ENCODE peak calls at places on chromosomes 5 and 9, in seven cellular contexts. D, Y, X, M, A, T and E are unnamed samples.

GRCh38 chr5:79547982-79548381 is 34.0 kb upstream of the HOMER1 start:
- DNase-seq in D (no peak), Y (no peak), X (no peak), M (no peak), A (no peak), T (no peak), E (no peak)

GRCh38 chr9:90420714-90421513 is 221.7 kb downstream of the DIRAS2 start:
- DNase-seq in D (no peak), Y (no peak), X (no peak), M (no peak), A (no peak), T (no peak), E (no peak)

GRCh38 chr5:7756453-7756852 is 94.5 kb downstream of the CFAP90 start:
- DNase-seq in D (peak; percentile 69), Y (no peak), X (no peak), M (no peak), A (no peak), T (no peak), E (no peak)

GRCh38 chr9:81573415-81574321 is 115.7 kb downstream of the TLE1 start:
- DNase-seq in D (no peak), Y (no peak), X (no peak), M (no peak), A (no peak), T (no peak), E (no peak)

GRCh38 chr5:2752059-2752874 is 790 bp upstream of the IRX2 start:
- DNase-seq in D (no peak), Y (no peak), X (peak; percentile 17), M (peak; percentile 64), A (no peak), T (no peak), E (no peak)

GRCh38 chr9:19464764-19465570 is 56.2 kb downstream of the ACER2 start:
- DNase-seq in D (peak; percentile 72), Y (peak; percentile 51), X (peak; percentile 82), M (peak; percentile 84), A (peak; percentile 54), T (peak; percentile 77), E (peak; percentile 73)

GRCh38 chr9:77893706-77894105 is 137.9 kb downstream of the GNAQ start:
- DNase-seq in D (no peak), Y (no peak), X (no peak), M (no peak), A (no peak), T (no peak), E (no peak)

GRCh38 chr5:178314066-178314660 is 81.6 kb upstream of the PHYKPL start:
- DNase-seq in D (no peak), Y (no peak), X (no peak), M (no peak), A (no peak), T (no peak), E (no peak)

GRCh38 chr9:13857521-13857920 is 456.4 kb downstream of the NFIB start:
- DNase-seq in D (no peak), Y (no peak), X (no peak), M (no peak), A (no peak), T (no peak), E (no peak)

GRCh38 chr9:33143241-33143642 is 23.9 kb downstream of the B4GALT1 start:
- DNase-seq in D (peak; percentile 24), Y (no peak), X (peak; percentile 23), M (no peak), A (peak; percentile 31), T (peak; percentile 7), E (no peak)

GRCh38 chr9:6212722-6213375 is 2.8 kb upstream of the IL33 start:
- DNase-seq in D (no peak), Y (no peak), X (no peak), M (no peak), A (no peak), T (no peak), E (peak; percentile 53)

GRCh38 chr9:97900738-97901565 is 21.3 kb downstream of the TRMO start:
- DNase-seq in D (no peak), Y (no peak), X (peak; percentile 45), M (no peak), A (peak; percentile 59), T (no peak), E (peak; percentile 41)

GRCh38 chr5:178460598-178461425 is 129.4 kb downstream of the COL23A1 start:
- DNase-seq in D (peak; percentile 82), Y (no peak), X (peak; percentile 81), M (peak; percentile 89), A (peak; percentile 33), T (peak; percentile 76), E (peak; percentile 82)

GRCh38 chr5:170523129-170523497 is 19.3 kb downstream of the KCNIP1 start:
- DNase-seq in D (no peak), Y (no peak), X (no peak), M (no peak), A (peak; percentile 70), T (no peak), E (no peak)

GRCh38 chr5:148681157-148682131 is 27.1 kb upstream of the HTR4 start:
- DNase-seq in D (no peak), Y (no peak), X (no peak), M (no peak), A (no peak), T (no peak), E (no peak)

GRCh38 chr5:138305797-138306196 is 25.8 kb downstream of the CDC25C start:
- DNase-seq in D (no peak), Y (no peak), X (peak; percentile 87), M (peak; percentile 72), A (peak; percentile 30), T (no peak), E (no peak)

GRCh38 chr9:100499460-100499859 is 26.5 kb downstream of the TMEFF1 start:
- DNase-seq in D (no peak), Y (no peak), X (no peak), M (no peak), A (no peak), T (no peak), E (no peak)

GRCh38 chr5:159752622-159753275 is 163.5 kb upstream of the ADRA1B start:
- DNase-seq in D (peak; percentile 80), Y (no peak), X (no peak), M (no peak), A (no peak), T (no peak), E (no peak)

GRCh38 chr9:104860280-104860679 is 67.7 kb downstream of the ABCA1 start:
- DNase-seq in D (no peak), Y (no peak), X (no peak), M (no peak), A (no peak), T (no peak), E (no peak)

GRCh38 chr9:16726718-16727451 is 143.6 kb downstream of the BNC2 start:
- DNase-seq in D (peak; percentile 89), Y (no peak), X (peak; percentile 75), M (peak; percentile 82), A (peak; percentile 64), T (peak; percentile 66), E (peak; percentile 79)

GRCh38 chr5:150640311-150641005 is at the start of gene SYNPO:
- DNase-seq in D (peak; percentile 94), Y (no peak), X (peak; percentile 88), M (peak; percentile 79), A (peak; percentile 58), T (no peak), E (peak; percentile 99)

DNA sequence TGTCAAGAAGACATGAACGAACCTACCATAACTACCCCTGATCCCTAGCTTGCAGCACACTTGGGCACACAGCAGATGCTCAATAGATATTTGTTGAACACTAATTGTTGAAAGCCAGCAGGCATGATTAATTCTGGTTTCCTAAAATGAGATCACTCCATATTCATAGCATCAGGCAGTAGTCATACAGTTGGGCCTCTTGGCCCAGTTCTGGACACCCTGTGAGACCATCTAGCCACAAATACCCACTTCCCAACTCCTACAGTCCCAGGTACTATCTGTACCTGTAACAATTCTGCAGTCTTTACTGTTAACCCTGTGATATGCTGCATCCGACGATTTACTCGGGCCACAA is 24.2 kb downstream of the P4HA2 start:
- DNase-seq in D (no peak), Y (no peak), X (no peak), M (no peak), A (no peak), T (no peak), E (no peak)
- H3K27ac ChIP-seq in D (no peak overlapping the region), Y (no peak overlapping the region), X (no peak overlapping the region), M (peak overlapping the region; percentile 37), A (no peak overlapping the region), T (no peak overlapping the region), E (no peak overlapping the region)

GRCh38 chr9:130265431-130266235 is at the start of gene HMCN2:
- DNase-seq in D (peak; percentile 63), Y (no peak), X (no peak), M (no peak), A (no peak), T (no peak), E (peak; percentile 29)
- H3K4me3 ChIP-seq in D (peak within 1 kb of the TSS; percentile 44), Y (no peak within 1 kb of the TSS), X (no peak within 1 kb of the TSS), M (peak within 1 kb of the TSS; percentile 57), A (peak within 1 kb of the TSS; percentile 15), T (peak within 1 kb of the TSS; percentile 35), E (peak within 1 kb of the TSS; percentile 31)

GRCh38 chr9:40913096-40913719 is 215.3 kb downstream of the FOXD4L6 start:
- DNase-seq in D (no peak), Y (no peak), X (no peak), M (no peak), A (no peak), T (no peak), E (no peak)
- H3K9me3 ChIP-seq in D (peaks cover 38% of the 10 kb centered on the region), Y (peaks cover 66% of the 10 kb centered on the region), X (peaks cover 54% of the 10 kb centered on the region), M (peaks cover 94% of the 10 kb centered on the region), A (peaks cover 37% of the 10 kb centered on the region), T (peaks cover 74% of the 10 kb centered on the region), E (peaks cover 35% of the 10 kb centered on the region)

DNA sequence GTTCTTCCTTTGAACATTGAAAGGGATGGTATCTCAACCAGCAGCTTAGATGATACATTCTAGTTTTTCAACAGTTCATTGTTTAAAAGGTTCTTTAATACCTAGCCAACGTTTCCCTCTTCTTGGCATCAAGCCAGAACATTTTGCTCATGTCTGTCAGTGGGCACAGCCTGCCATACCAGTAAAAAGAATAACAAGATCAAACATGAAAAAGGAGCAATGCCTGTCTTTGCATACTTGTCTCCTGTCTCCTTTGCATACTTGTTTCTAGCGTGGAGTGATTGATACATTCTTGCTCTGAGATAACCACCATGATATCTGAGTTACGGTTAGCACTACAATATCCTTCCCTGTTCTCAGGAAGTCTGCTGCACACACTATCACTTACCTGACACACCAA is 248.6 kb upstream of the DAPK1 start:
- DNase-seq in D (no peak), Y (no peak), X (no peak), M (no peak), A (no peak), T (no peak), E (no peak)
- H3K27ac ChIP-seq in D (no peak overlapping the region), Y (no peak overlapping the region), X (no peak overlapping the region), M (no peak overlapping the region), A (no peak overlapping the region), T (no peak overlapping the region), E (no peak overlapping the region)

DNA sequence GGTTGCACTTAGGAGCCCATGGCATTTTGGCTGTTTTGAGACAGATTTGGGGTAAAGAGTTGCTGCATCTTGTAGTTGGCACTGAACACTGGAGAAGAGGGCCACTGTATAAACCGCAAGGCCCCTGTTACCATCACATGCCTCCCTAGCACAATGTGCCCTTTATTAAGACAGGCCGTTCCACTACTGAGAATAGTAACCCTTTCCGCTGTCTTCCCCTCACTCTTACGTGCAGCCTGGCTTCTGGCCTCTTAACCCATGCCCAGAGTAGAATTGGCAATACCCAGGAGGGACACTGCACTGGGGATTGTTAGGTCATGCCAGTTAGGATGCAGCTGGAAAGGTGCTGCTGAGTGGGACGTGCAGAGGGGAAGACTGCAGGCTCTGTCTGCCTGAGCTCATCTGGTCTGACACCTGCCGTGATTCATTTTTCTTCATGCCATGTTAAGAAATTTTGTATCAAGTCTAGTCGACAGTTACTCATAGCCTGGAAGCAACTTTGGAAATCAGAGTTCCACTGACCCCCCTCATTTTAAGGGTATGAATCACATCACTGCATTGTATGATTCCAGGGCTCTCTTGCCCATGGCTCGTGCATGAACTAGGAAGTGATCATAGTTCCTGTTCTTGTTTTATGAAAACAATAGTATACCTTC is 146.9 kb upstream of the DMRT1 start:
- DNase-seq in D (no peak), Y (no peak), X (no peak), M (no peak), A (no peak), T (no peak), E (peak; percentile 73)
- H3K4me3 ChIP-seq in D (peak overlapping the region; percentile 43), Y (no peak overlapping the region), X (no peak overlapping the region), M (peak overlapping the region; percentile 48), A (no peak overlapping the region), T (no peak overlapping the region), E (no peak overlapping the region)